ENCODE peak calls at places on chromosomes 4 and X, in eight cellular contexts. O is pancreas, T is fibroblast of pulmonary artery, Y is endothelial cell, Z is WTC11, C is H1, H is K562, R is adrenal gland. V is an unnamed sample.

GRCh38 chr4:81314196-81314896 is 99.3 kb upstream of the PRKG2 start:
- DNase-seq in Z (no peak), C (no peak), R (peak), O (peak), T (peak), Y (peak), H (no peak), V (peak)

GRCh38 chr4:52019941-52020657 is at the start of gene LRRC66:
- DNase-seq in Z (no peak), T (peak), Y (no peak), H (no peak), O (no peak), R (peak), C (no peak), V (no peak)

GRCh38 chrX:13899607-13900006 is 82.7 kb upstream of the GPM6B start:
- DNase-seq in Z (no peak), C (no peak), T (peak), R (peak), O (peak), H (no peak), Y (no peak), V (no peak)

GRCh38 chrX:72128183-72128834 is 3.4 kb downstream of the RTL5 start:
- DNase-seq in T (no peak), O (no peak), H (no peak), Z (no peak), R (no peak), Y (no peak), C (no peak), V (no peak)

GRCh38 chrX:152946681-152947080 is 47.2 kb downstream of the PNMA5 start:
- DNase-seq in Z (no peak), R (no peak), T (no peak), O (no peak), H (no peak), Y (no peak), C (no peak), V (no peak)

GRCh38 chrX:9456250-9457074 is 8.4 kb upstream of the TBL1X start:
- DNase-seq in Y (no peak), Z (no peak), T (no peak), H (no peak), R (no peak), O (no peak), C (no peak), V (no peak)

GRCh38 chr4:42995343-42995944 is 102.9 kb downstream of the GRXCR1 start:
- DNase-seq in T (peak), R (no peak), H (peak), O (no peak), C (no peak), Y (no peak), Z (no peak), V (no peak)

GRCh38 chrX:2898861-2899512 is 30.2 kb downstream of the ARSD start:
- DNase-seq in T (no peak), H (no peak), C (no peak), R (no peak), Z (no peak), Y (no peak), O (peak), V (no peak)

GRCh38 chrX:39527045-39527444 is 570.7 kb downstream of the BCOR start:
- DNase-seq in Z (no peak), Y (no peak), C (no peak), H (peak), O (no peak), R (no peak), T (peak), V (no peak)

GRCh38 chr4:152266831-152267480 is 268.9 kb downstream of the FBXW7 start:
- DNase-seq in T (no peak), O (no peak), Y (no peak), R (no peak), C (no peak), Z (no peak), H (no peak), V (no peak)

GRCh38 chr4:130808492-130808891 is 1712.5 kb downstream of the C4orf33 start:
- DNase-seq in R (no peak), O (no peak), H (peak), Y (peak), T (peak), C (no peak), Z (no peak), V (no peak)

GRCh38 chr4:131509521-131509920 is 1639.6 kb upstream of the PCDH10 start:
- DNase-seq in Z (no peak), O (no peak), H (no peak), Y (no peak), R (no peak), T (peak), C (no peak), V (no peak)

GRCh38 chr4:7358100-7358735 is 76.5 kb downstream of the PSAPL1 start:
- DNase-seq in Z (no peak), C (no peak), R (peak), O (no peak), T (peak), H (no peak), Y (no peak), V (peak)

GRCh38 chr4:115234405-115235093 is 121.1 kb upstream of the NDST4 start:
- DNase-seq in Z (no peak), T (no peak), R (no peak), C (no peak), O (no peak), H (no peak), Y (peak), V (no peak)

GRCh38 chrX:2572740-2573139 is 72.0 kb upstream of the DHRSX start:
- DNase-seq in O (no peak), Z (no peak), Y (no peak), R (no peak), C (no peak), T (peak), H (no peak), V (no peak)

GRCh38 chrX:103254921-103255455 is at the start of gene TCEAL8:
- DNase-seq in Z (peak), T (peak), R (peak), H (peak), C (peak), O (peak), Y (peak), V (peak)

GRCh38 chrX:124467202-124467601 is 120.8 kb downstream of the SH2D1A start:
- DNase-seq in Z (no peak), C (no peak), H (no peak), O (no peak), T (no peak), R (no peak), Y (no peak), V (no peak)

GRCh38 chr4:8721621-8722020 is 129.1 kb downstream of the CPZ start:
- DNase-seq in C (peak), H (no peak), R (no peak), O (no peak), Z (peak), T (no peak), Y (no peak), V (no peak)

GRCh38 chr4:176409627-176410026 is 89.9 kb downstream of the SPCS3 start:
- DNase-seq in Z (no peak), Y (no peak), R (no peak), H (no peak), T (no peak), O (no peak), C (no peak), V (no peak)

GRCh38 chrX:34903316-34903715 is 39.3 kb upstream of the FAM47B start:
- DNase-seq in Y (no peak), R (no peak), C (no peak), Z (no peak), H (no peak), T (no peak), O (no peak), V (no peak)

GRCh38 chr4:126264839-126265238 is 950.1 kb downstream of the FAT4 start:
- DNase-seq in C (no peak), Z (no peak), H (no peak), R (no peak), O (no peak), Y (no peak), T (peak), V (no peak)

GRCh38 chr4:8173641-8174242 is 15.1 kb upstream of the ABLIM2 start:
- DNase-seq in H (no peak), R (no peak), C (no peak), Z (peak), T (no peak), O (no peak), Y (no peak), V (no peak)

GRCh38 chrX:7580127-7580526 is 262.8 kb upstream of the VCX start:
- DNase-seq in Y (no peak), R (no peak), O (no peak), C (no peak), H (no peak), Z (no peak), T (no peak), V (no peak)

GRCh38 chr4:8769645-8770517 is 101.8 kb downstream of the HMX1 start:
- DNase-seq in C (no peak), Y (no peak), O (no peak), T (no peak), H (no peak), Z (no peak), R (no peak), V (no peak)

GRCh38 chr4:48578132-48578964 is 88.3 kb downstream of the ZAR1 start:
- DNase-seq in T (peak), H (peak), C (peak), Z (peak), O (peak), R (peak), Y (peak), V (no peak)

GRCh38 chr4:99159699-99160098 is 15.6 kb upstream of the ADH4 start:
- DNase-seq in O (no peak), Z (no peak), C (no peak), R (no peak), H (no peak), T (no peak), Y (no peak), V (no peak)
- TF ChIP-seq CTCF in O (no peak), Z (no peak), C (no peak), R (no peak), H (no peak), T (no peak), Y (no peak), V (no peak)

DNA sequence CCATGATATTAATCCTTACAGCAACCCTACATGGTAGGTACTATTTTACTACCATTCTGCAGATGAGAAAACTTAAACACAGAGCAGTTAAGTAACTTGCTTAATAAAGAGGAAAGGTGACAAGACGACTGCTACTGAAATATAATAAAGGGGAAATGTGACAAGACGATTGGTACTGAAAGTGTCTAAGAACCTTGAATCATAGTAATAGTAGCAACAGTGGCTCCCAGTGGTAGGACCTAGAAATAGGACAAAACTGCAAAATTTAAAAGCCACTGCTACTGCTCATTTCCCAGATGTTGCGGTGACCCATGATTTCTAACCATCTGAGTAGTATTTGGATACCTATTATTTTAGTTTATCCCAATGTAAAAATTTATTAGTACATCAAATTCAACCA is 89.5 kb downstream of the TASL start:
- DNase-seq in H (no peak), Y (no peak), T (peak), O (no peak), Z (no peak), C (no peak), R (no peak), V (no peak)
- TF ChIP-seq CTCF in H (no peak), Y (no peak), T (peak), O (no peak), Z (no peak), C (no peak), R (peak), V (no peak)

GRCh38 chrX:149513713-149514427 is 8.8 kb upstream of the IDS start:
- DNase-seq in Y (no peak), H (no peak), T (peak), C (no peak), Z (no peak), R (no peak), O (no peak), V (no peak)

GRCh38 chrX:149516604-149517003 is 11.5 kb upstream of the IDS start:
- DNase-seq in H (peak), R (no peak), Z (no peak), C (no peak), O (no peak), T (no peak), Y (no peak), V (no peak)

GRCh38 chrX:149518236-149518635 is 13.1 kb upstream of the IDS start:
- DNase-seq in Z (no peak), T (no peak), O (no peak), R (no peak), H (no peak), Y (no peak), C (no peak), V (no peak)

GRCh38 chrX:149517308-149517707 is 12.2 kb upstream of the IDS start:
- DNase-seq in C (no peak), T (no peak), Y (no peak), R (no peak), Z (no peak), H (no peak), O (no peak), V (no peak)

GRCh38 chrX:149515954-149516602 is 11.0 kb upstream of the IDS start:
- DNase-seq in T (no peak), O (no peak), R (no peak), C (no peak), H (no peak), Y (no peak), Z (no peak), V (no peak)
- TF ChIP-seq CTCF in T (no peak), O (no peak), R (no peak), C (no peak), H (no peak), Y (no peak), Z (no peak), V (no peak)

DNA sequence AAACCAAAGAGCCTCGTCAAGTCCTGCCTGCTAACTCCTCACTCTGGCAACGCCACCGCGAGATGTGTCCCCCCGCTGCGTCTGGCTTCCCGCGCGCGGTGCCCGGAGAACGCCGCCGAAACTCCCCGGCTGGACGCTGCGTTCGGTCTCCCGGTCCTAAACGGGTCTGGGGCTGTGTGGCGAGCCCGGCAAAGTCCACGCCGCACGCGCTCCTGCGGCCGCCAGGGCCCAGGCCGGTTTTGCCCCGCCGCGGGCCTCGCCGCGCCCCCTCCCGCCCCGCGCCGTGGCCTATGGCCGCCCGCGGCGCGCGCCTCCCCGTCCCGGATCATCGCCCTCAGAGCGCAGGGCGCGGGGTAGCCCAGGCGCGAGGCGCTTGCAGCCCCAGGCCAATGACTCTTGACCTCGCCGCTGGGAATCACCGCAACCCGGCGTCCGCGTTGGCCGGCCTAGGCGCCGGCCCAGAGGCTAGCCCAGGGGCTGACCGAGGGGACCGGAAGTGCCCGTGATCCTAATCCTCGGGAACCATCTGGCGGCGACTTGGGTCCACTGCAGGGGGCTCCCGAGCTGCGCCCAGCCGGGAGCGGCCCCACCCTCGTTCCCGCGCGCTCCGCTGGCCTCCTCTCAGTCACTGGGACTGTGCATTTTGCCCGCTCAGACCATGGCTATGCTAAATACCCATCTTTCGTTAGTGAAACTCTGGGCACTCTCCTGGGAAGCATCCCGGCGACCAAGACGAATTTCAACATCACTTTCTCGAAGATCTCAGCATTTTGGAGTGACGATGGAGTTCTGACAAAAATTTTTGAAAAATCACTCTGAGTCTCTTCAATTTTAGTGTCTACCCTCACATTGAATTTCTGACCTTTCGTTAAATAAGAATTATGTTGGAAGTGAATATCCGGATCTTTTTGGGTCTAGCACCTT is at the start of gene AADAT:
- DNase-seq in H (peak), C (peak), Z (peak), Y (peak), T (peak), O (peak), R (peak), V (peak)
- TF ChIP-seq CTCF in H (peak), C (peak), Z (peak), Y (peak), T (peak), O (peak), R (peak), V (peak)

GRCh38 chr4:77465271-77465670 is 140.3 kb upstream of the CXCL13 start:
- DNase-seq in T (peak), R (peak), H (no peak), Z (peak), C (peak), O (no peak), Y (no peak), V (no peak)
- TF ChIP-seq CTCF in T (peak), R (peak), H (no peak), Z (no peak), C (peak), O (no peak), Y (no peak), V (peak)

GRCh38 chr4:108651068-108651794 is 832 bp downstream of the OSTC start:
- DNase-seq in O (no peak), C (no peak), R (no peak), Z (no peak), Y (no peak), T (peak), H (peak), V (no peak)

GRCh38 chr4:108649863-108650211 is 562 bp upstream of the OSTC start:
- DNase-seq in C (no peak), O (no peak), T (no peak), H (no peak), Z (no peak), R (no peak), Y (no peak), V (no peak)

GRCh38 chr4:108646706-108647105 is 3.7 kb upstream of the OSTC start:
- DNase-seq in Z (no peak), Y (no peak), H (no peak), O (no peak), T (no peak), R (no peak), C (no peak), V (no peak)

DNA sequence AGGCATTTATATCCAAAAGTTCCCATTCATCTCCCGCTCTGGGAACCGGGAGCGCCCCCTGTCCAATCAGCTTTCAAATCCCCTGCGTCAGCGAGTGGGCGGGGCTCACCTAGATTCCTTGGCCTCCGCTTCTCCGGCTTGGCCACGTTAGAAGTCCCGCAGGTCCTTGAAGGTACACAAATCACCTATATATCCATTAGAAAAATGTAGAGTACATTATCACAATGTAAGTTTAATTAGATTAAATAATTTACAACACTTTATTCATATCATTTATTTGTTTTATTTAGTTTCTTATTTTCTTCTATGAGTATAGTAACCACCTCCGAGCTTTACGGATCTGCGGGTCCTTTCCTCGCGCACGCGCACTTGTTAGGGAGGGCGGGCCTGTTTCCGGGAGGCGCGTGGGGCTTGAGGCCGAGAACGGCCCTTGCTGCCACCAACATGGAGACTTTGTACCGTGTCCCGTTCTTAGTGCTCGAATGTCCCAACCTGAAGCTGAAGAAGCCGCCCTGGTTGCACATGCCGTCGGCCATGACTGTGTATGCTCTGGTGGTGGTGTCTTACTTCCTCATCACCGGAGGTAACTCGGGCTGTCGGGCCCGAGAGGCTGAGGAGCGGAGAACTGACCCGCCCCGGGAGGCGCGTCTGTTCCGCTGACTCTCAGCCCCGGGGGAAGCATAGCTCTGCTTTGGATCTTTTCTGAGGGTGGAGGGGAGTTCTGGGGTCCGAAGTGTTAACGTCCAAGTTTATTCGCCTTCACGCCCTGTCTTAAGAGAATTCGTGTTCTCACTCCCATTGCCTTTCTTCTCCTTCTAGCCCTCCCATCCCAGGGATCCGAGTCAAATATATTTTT is at the start of gene OSTC:
- DNase-seq in Z (peak), Y (peak), R (peak), T (peak), H (peak), O (peak), C (peak), V (peak)
- TF ChIP-seq CTCF in Z (no peak), Y (no peak), R (no peak), T (peak), H (no peak), O (no peak), C (peak), V (peak)

DNA sequence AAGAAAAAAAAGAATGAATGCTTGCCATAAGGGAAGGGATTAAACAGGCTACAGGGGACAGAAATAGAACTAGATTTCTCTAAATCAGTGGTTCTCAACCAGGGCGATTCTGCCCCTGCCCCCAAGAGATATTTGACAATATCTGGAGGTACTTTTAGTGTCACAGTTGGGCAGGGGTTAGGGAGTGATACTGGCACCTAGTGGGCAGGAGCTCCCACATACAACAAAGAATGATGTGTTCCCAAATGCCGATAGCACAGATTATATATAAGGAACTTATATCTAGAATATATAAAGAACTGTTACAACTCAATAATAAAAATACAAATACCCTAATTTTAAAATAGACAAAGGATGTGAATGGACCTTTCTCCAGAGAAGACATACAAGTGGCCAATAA is 14.7 kb downstream of the S100G start:
- DNase-seq in H (no peak), O (no peak), R (no peak), T (no peak), C (no peak), Z (no peak), Y (no peak), V (no peak)
- TF ChIP-seq CTCF in H (no peak), O (no peak), R (no peak), T (no peak), C (peak), Z (no peak), Y (no peak), V (no peak)

DNA sequence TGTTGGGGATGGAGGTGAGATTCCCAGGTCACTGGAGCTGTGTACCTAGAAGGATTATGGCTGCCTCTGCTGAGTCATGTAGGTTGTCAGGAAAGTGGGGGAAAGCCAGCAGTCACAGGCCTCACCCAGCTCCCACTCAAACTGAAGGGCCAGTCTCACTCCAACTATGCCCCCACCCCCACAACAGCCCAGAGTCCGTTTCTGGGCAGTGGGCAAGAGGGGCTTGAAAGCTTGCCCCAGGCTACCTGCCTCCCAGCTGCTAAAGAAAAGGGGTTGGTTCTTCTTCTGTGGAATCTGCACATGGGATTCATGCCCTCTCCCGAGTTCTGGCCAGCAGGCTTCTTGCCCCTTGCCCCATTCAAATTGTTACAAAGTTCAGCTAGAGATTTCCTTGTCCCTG is 116.0 kb upstream of the PGRMC2 start:
- DNase-seq in Z (no peak), C (no peak), R (no peak), O (no peak), H (no peak), T (no peak), Y (no peak), V (no peak)
- TF ChIP-seq CTCF in Z (no peak), C (no peak), R (no peak), O (no peak), H (no peak), T (no peak), Y (no peak), V (no peak)

V was measured in heart right ventricle.